ENCODE peak calls at places on chromosomes 16 and 17, in six cellular contexts. D is colonic mucosa, C is coronary artery, O is heart right ventricle, J is fibroblast of pulmonary artery, N is Caco-2. I is an unnamed sample.

GRCh38 chr17:72702136-72702735 is 390.3 kb downstream of the SLC39A11 start:
- DNase-seq in D (no peak), C (no peak), O (no peak), J (peak; percentile 71), N (no peak), I (no peak)

GRCh38 chr17:63497708-63498483 is 21.0 kb downstream of the ACE start:
- DNase-seq in D (no peak), C (no peak), O (no peak), J (no peak), N (peak; percentile 37), I (no peak)

GRCh38 chr16:14509675-14510132 is 120.4 kb downstream of the PARN start:
- DNase-seq in D (no peak), C (no peak), O (no peak), J (peak; percentile 62), N (no peak), I (no peak)

GRCh38 chr17:2551928-2552327 is 40.2 kb upstream of the METTL16 start:
- DNase-seq in D (no peak), C (no peak), O (no peak), J (no peak), N (no peak), I (no peak)

GRCh38 chr16:66598111-66598510 is 6.4 kb upstream of the CMTM3 start:
- DNase-seq in D (no peak), C (no peak), O (no peak), J (no peak), N (no peak), I (no peak)

GRCh38 chr16:53052519-53053501 is at the start of gene CHD9NB:
- DNase-seq in D (peak; percentile 80), C (no peak), O (no peak), J (peak; percentile 93), N (peak; percentile 62), I (no peak)

GRCh38 chr17:3879181-3879580 is 13.7 kb downstream of the CAMKK1 start:
- DNase-seq in D (peak; percentile 51), C (no peak), O (peak; percentile 37), J (peak; percentile 45), N (no peak), I (no peak)

GRCh38 chr17:1907818-1908698 is 78.3 kb downstream of the RPA1 start:
- DNase-seq in D (no peak), C (no peak), O (no peak), J (peak; percentile 48), N (no peak), I (no peak)

GRCh38 chr16:51839697-51840462 is 688.8 kb upstream of the SALL1 start:
- DNase-seq in D (no peak), C (no peak), O (no peak), J (peak; percentile 33), N (no peak), I (no peak)

GRCh38 chr17:1109606-1110523 is 69.9 kb downstream of the ABR start:
- DNase-seq in D (peak; percentile 92), C (no peak), O (no peak), J (no peak), N (peak; percentile 79), I (no peak)

GRCh38 chr16:75021410-75021809 is 22.6 kb downstream of the ZNRF1 start:
- DNase-seq in D (no peak), C (no peak), O (no peak), J (no peak), N (no peak), I (no peak)

GRCh38 chr17:7217113-7217987 is 2.3 kb downstream of the DLG4 start:
- DNase-seq in D (no peak), C (no peak), O (peak; percentile 79), J (peak; percentile 84), N (no peak), I (no peak)

GRCh38 chr16:81517630-81518438 is 73.2 kb downstream of the CMIP start:
- DNase-seq in D (no peak), C (no peak), O (no peak), J (peak; percentile 74), N (no peak), I (peak; percentile 60)

GRCh38 chr16:78665373-78665772 is 565.9 kb downstream of the WWOX start:
- DNase-seq in D (no peak), C (no peak), O (no peak), J (no peak), N (no peak), I (no peak)

GRCh38 chr17:31838641-31839225 is 20.3 kb downstream of the COPRS start:
- DNase-seq in D (no peak), C (no peak), O (no peak), J (peak; percentile 16), N (no peak), I (no peak)

GRCh38 chr17:74271902-74272563 is 2.0 kb upstream of the DNAI2 start:
- DNase-seq in D (peak; percentile 32), C (no peak), O (peak; percentile 63), J (no peak), N (no peak), I (peak; percentile 26)

GRCh38 chr17:50561796-50562195 is 1.3 kb downstream of the CACNA1G start:
- DNase-seq in D (no peak), C (no peak), O (no peak), J (no peak), N (no peak), I (no peak)
- H3K4me3 ChIP-seq in D (no peak overlapping the region), C (peak overlapping the region; percentile 72), O (no peak overlapping the region), J (no peak overlapping the region), N (peak overlapping the region; percentile 41), I (no peak overlapping the region)

GRCh38 chr17:19457830-19458271 is 46.8 kb downstream of the RNF112 start:
- DNase-seq in D (no peak), C (no peak), O (no peak), J (no peak), N (no peak), I (no peak)
- H3K4me3 ChIP-seq in D (no peak overlapping the region), C (no peak overlapping the region), O (no peak overlapping the region), J (no peak overlapping the region), N (no peak overlapping the region), I (no peak overlapping the region)

GRCh38 chr17:40485851-40486512 is 15.4 kb downstream of the TNS4 start:
- DNase-seq in D (no peak), C (no peak), O (no peak), J (peak; percentile 100), N (no peak), I (peak; percentile 78)

GRCh38 chr17:40490289-40490853 is 11.1 kb downstream of the TNS4 start:
- DNase-seq in D (peak; percentile 74), C (no peak), O (peak; percentile 40), J (peak; percentile 78), N (no peak), I (peak; percentile 85)

GRCh38 chr17:40484973-40485530 is 16.4 kb downstream of the TNS4 start:
- DNase-seq in D (no peak), C (no peak), O (no peak), J (no peak), N (no peak), I (no peak)

GRCh38 chr17:40486513-40487370 is 14.7 kb downstream of the TNS4 start:
- DNase-seq in D (no peak), C (no peak), O (no peak), J (peak; percentile 95), N (no peak), I (no peak)

DNA sequence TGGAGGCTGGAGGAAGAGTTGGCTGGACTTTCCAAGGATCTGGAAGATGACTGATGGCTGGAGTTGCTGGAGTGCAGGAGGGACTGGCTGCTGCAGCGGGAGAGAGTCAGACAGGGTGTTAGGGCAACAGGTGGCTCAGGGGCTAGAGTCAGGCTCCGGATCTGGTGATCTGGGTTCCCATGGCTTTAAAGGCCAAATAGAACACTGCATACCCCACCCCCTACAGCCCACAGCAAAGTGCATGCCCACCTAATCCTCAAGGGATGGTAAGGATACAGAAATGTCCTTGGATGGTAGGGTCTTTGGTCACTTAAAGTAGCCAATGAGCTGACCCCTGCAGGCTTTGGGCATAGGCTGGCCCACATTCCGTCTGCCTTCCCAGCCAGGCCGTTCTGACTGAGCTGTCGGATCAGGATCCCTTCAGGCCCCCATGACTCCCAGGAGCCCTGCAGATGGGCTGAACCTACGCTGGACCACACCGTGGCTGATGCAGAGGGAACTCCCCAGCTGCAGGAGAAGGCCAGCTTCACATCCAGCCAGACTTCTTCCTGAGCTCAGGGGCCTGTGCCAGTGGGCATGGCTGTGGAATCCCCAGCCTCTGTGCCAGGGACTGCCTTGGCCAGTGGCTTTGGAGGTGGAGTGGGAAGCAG is 13.9 kb downstream of the TNS4 start:
- DNase-seq in D (no peak), C (no peak), O (no peak), J (no peak), N (no peak), I (no peak)
- H3K4me3 ChIP-seq in D (no peak overlapping the region), C (no peak overlapping the region), O (no peak overlapping the region), J (no peak overlapping the region), N (no peak overlapping the region), I (no peak overlapping the region)

DNA sequence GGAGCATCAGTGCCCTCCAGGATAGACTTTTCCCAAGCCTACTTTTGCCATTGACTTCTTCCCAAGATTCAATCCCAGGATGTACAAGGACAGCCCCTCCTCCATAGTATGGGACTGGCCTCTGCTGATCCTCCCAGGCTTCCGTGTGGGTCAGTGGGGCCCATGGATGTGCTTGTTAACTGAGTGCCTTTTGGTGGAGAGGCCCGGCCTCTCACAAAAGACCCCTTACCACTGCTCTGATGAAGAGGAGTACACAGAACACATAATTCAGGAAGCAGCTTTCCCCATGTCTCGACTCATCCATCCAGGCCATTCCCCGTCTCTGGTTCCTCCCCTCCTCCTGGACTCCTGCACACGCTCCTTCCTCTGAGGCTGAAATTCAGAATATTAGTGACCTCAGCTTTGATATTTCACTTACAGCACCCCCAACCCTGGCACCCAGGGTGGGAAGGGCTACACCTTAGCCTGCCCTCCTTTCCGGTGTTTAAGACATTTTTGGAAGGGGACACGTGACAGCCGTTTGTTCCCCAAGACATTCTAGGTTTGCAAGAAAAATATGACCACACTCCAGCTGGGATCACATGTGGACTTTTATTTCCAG is 9.8 kb upstream of the CYLD start:
- DNase-seq in D (no peak), C (no peak), O (no peak), J (no peak), N (no peak), I (peak; percentile 39)
- H3K4me3 ChIP-seq in D (no peak overlapping the region), C (no peak overlapping the region), O (no peak overlapping the region), J (no peak overlapping the region), N (no peak overlapping the region), I (no peak overlapping the region)

GRCh38 chr17:43905400-43905984 is 1.8 kb downstream of the MPP2 start:
- DNase-seq in D (no peak), C (no peak), O (no peak), J (no peak), N (no peak), I (no peak)
- H3K4me3 ChIP-seq in D (no peak overlapping the region), C (peak overlapping the region; percentile 86), O (no peak overlapping the region), J (no peak overlapping the region), N (no peak overlapping the region), I (peak overlapping the region; percentile 76)

DNA sequence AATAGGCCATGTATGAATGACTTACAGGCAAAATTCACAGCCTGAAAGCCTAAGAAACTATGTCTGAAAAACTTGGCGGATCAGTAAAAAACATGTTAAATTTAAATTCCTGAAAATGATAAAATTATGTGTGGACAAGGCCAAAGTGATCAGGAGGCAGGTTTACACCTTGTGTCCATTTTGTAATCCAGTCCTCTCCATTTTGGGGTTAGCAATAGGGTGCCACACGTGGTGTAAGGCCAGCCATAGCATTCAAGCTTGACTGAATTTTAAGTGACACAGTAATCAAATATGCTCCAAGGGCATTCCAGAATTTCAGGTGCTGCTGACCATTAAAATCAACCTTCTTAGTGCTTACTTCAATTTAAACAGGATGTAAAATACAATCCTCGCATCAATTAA is 2.7 kb downstream of the RNF43 start:
- DNase-seq in D (no peak), C (no peak), O (no peak), J (no peak), N (peak; percentile 36), I (no peak)
- H3K4me3 ChIP-seq in D (peak overlapping the region; percentile 36), C (no peak overlapping the region), O (no peak overlapping the region), J (no peak overlapping the region), N (peak overlapping the region; percentile 70), I (no peak overlapping the region)

GRCh38 chr17:81902653-81903414 is 796 bp downstream of the NPB start:
- DNase-seq in D (no peak), C (no peak), O (peak; percentile 3), J (no peak), N (peak; percentile 23), I (peak; percentile 63)
- H3K4me3 ChIP-seq in D (peak overlapping the region; percentile 28), C (peak overlapping the region; percentile 74), O (no peak overlapping the region), J (no peak overlapping the region), N (no peak overlapping the region), I (peak overlapping the region; percentile 54)